ENCODE peak calls at places on chromosome X, in nine cellular contexts. Q is heart left ventricle, O is K562, E is gastrocnemius medialis, Z is prostate gland, M is sigmoid colon, T is endothelial cell of umbilical vein, X is thyroid gland, J is NB4. R is an unnamed sample.
A peak's percentile ranks its signal among the peaks of the same experiment; 100 is the strongest.

GRCh38 chrX:13805241-13805640 is 11.7 kb downstream of the GPM6B start:
- DNase-seq in Q (no peak), O (no peak), E (no peak), Z (no peak), M (no peak), T (no peak), X (no peak), J (no peak), R (no peak)

GRCh38 chrX:28022371-28022770 is 41.1 kb upstream of the DCAF8L1 start:
- DNase-seq in Q (no peak), O (no peak), E (no peak), Z (no peak), M (no peak), T (no peak), X (no peak), J (no peak), R (no peak)

GRCh38 chrX:13721819-13722527 is 12.4 kb downstream of the TRAPPC2 start:
- DNase-seq in Q (no peak), O (no peak), E (no peak), Z (no peak), M (no peak), T (no peak), X (no peak), J (no peak), R (no peak)

GRCh38 chrX:148135738-148136137 is 154.6 kb downstream of the FMR1NB start:
- DNase-seq in Q (no peak), O (no peak), E (no peak), Z (no peak), M (no peak), T (peak; percentile 4), X (no peak), J (no peak), R (no peak)

GRCh38 chrX:82813671-82814078 is 694.4 kb upstream of the POU3F4 start:
- DNase-seq in Q (no peak), O (no peak), E (no peak), Z (peak; percentile 23), M (no peak), T (peak; percentile 0), X (no peak), J (no peak), R (no peak)

GRCh38 chrX:25343060-25343459 is 327.3 kb upstream of the ARX start:
- DNase-seq in Q (no peak), O (no peak), E (no peak), Z (no peak), M (no peak), T (no peak), X (no peak), J (no peak), R (no peak)

GRCh38 chrX:109826954-109827708 is 94.1 kb upstream of the ACSL4 start:
- DNase-seq in Q (no peak), O (no peak), E (no peak), Z (no peak), M (no peak), T (no peak), X (no peak), J (no peak), R (no peak)

GRCh38 chrX:9865804-9866471 is 79.7 kb downstream of the SHROOM2 start:
- DNase-seq in Q (no peak), O (no peak), E (no peak), Z (no peak), M (no peak), T (peak; percentile 60), X (no peak), J (no peak), R (no peak)

GRCh38 chrX:40009462-40009851 is 88.3 kb downstream of the BCOR start:
- DNase-seq in Q (no peak), O (no peak), E (no peak), Z (no peak), M (no peak), T (no peak), X (no peak), J (peak; percentile 42), R (no peak)

GRCh38 chrX:41382699-41383645 is 49.0 kb downstream of the DDX3X start:
- DNase-seq in Q (no peak), O (peak; percentile 41), E (no peak), Z (no peak), M (no peak), T (no peak), X (no peak), J (peak; percentile 44), R (no peak)

GRCh38 chrX:132413459-132413858 is 75.4 kb downstream of the MBNL3 start:
- DNase-seq in Q (no peak), O (peak; percentile 37), E (no peak), Z (no peak), M (no peak), T (no peak), X (no peak), J (peak; percentile 19), R (no peak)

GRCh38 chrX:13955095-13955647 is 74.5 kb downstream of the GEMIN8 start:
- DNase-seq in Q (no peak), O (no peak), E (no peak), Z (no peak), M (no peak), T (no peak), X (no peak), J (no peak), R (no peak)

GRCh38 chrX:109911046-109911445 is 91.9 kb upstream of the TMEM164 start:
- DNase-seq in Q (no peak), O (no peak), E (no peak), Z (no peak), M (no peak), T (peak; percentile 27), X (no peak), J (no peak), R (no peak)

GRCh38 chrX:16953606-16954211 is 7.3 kb downstream of the REPS2 start:
- DNase-seq in Q (no peak), O (no peak), E (no peak), Z (no peak), M (no peak), T (peak; percentile 73), X (no peak), J (peak; percentile 16), R (no peak)

GRCh38 chrX:132609449-132609848 is 120.6 kb upstream of the MBNL3 start:
- DNase-seq in Q (no peak), O (no peak), E (no peak), Z (no peak), M (no peak), T (no peak), X (no peak), J (no peak), R (no peak)

GRCh38 chrX:153766098-153766817 is 2.2 kb downstream of the PLXNB3 start:
- DNase-seq in Q (peak; percentile 14), O (peak; percentile 91), E (no peak), Z (no peak), M (peak; percentile 77), T (peak; percentile 58), X (no peak), J (peak; percentile 88), R (peak; percentile 38)

GRCh38 chrX:55521687-55522086 is 32.0 kb upstream of the USP51 start:
- DNase-seq in Q (no peak), O (no peak), E (no peak), Z (no peak), M (no peak), T (no peak), X (peak; percentile 53), J (no peak), R (no peak)

GRCh38 chrX:17595456-17596035 is 141.7 kb upstream of the SCML1 start:
- DNase-seq in Q (no peak), O (no peak), E (no peak), Z (no peak), M (no peak), T (peak; percentile 85), X (no peak), J (no peak), R (no peak)

GRCh38 chrX:131366387-131366786 is 77.3 kb upstream of the IGSF1 start:
- DNase-seq in Q (no peak), O (peak; percentile 8), E (no peak), Z (no peak), M (no peak), T (peak; percentile 0), X (peak; percentile 8), J (peak; percentile 7), R (no peak)

GRCh38 chrX:50447535-50447934 is 23.1 kb downstream of the DGKK start:
- DNase-seq in Q (no peak), O (no peak), E (no peak), Z (no peak), M (no peak), T (no peak), X (no peak), J (no peak), R (no peak)
- TF ChIP-seq POLR2A in Q (no peak), O (no peak), E (no peak), Z (no peak), M (no peak), T (no peak), X (no peak), J (no peak), R (no peak)

GRCh38 chrX:74291964-74292891 is 11.8 kb upstream of the ZCCHC13 start:
- DNase-seq in Q (peak; percentile 85), O (peak; percentile 95), E (peak; percentile 89), Z (peak; percentile 85), M (peak; percentile 95), T (peak; percentile 88), X (peak; percentile 88), J (peak; percentile 93), R (peak; percentile 33)
- TF ChIP-seq POLR2A in Q (peak; percentile 61), O (peak; percentile 88), E (peak; percentile 66), Z (peak; percentile 61), M (peak; percentile 14), T (peak; percentile 85), X (no peak), J (peak; percentile 64), R (no peak)

DNA sequence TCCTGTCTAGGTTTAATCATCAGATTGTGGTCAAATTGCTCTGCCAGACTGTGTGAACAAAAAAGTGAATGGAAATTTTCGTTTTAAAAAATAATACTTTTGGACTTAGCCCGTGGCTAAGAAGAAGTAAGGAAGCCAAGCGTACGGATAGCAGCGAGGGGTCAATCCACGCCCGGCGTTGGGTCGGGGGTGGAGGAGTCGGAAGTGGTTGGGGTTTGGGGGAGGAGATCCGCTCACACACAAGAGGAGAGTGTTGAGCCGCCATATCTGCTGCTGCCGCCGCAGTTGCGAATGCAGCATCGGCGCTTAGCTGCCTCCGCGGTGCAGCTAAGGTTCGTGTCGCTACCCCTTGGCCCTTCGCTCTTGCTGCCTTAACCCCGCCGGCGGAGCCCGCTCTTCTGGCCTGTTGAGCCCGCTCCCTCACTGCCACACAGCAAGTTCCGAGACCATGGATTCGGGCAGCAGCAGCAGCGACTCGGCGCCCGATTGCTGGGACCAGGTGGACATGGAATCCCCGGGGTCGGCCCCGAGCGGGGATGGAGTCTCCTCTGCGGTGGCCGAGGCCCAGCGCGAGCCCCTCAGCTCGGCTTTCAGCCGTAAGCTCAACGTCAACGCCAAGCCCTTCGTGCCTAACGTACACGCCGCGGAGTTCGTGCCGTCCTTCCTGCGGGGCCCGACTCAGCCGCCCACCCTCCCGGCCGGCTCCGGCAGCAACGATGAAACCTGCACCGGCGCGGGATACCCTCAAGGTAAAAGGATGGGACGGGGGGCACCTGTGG is at the start of gene GSPT2:
- DNase-seq in Q (peak; percentile 77), O (peak; percentile 67), E (peak; percentile 35), Z (peak; percentile 41), M (peak; percentile 86), T (peak; percentile 59), X (peak; percentile 62), J (peak; percentile 73), R (peak; percentile 31)
- TF ChIP-seq POLR2A in Q (no peak), O (peak; percentile 41), E (peak; percentile 25), Z (no peak), M (no peak), T (peak; percentile 58), X (no peak), J (no peak), R (peak; percentile 86)

DNA sequence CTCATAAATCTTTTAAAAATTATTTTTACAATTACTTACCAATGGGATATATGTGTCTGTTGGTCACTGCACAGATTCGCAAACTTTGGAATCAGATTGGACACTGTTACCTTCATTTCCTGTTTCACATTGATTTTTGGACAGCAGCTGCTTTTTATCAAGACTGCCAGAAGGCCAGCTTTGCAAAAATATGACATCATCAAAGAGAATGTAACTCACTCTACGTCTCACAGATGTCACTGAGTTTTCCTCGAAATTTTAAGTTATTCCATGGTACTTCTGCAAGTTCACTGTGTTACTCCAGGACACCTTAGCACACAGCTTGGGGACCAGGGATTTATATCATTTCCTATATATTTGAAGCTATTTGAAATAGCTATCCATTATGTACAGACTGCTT is 31.8 kb upstream of the MAGEB2 start:
- DNase-seq in Q (no peak), O (no peak), E (no peak), Z (no peak), M (no peak), T (no peak), X (no peak), J (no peak), R (no peak)
- TF ChIP-seq POLR2A in Q (no peak), O (no peak), E (no peak), Z (no peak), M (no peak), T (no peak), X (no peak), J (no peak), R (no peak)

R was measured in GM12892.